ENCODE peak calls at places on chromosomes 6 and 20, in six cellular contexts. I is heart left ventricle, O is ovary, A is uterus, T is GM12878, Z is A549. K is an unnamed sample.

GRCh38 chr6:166173292-166173951 is 5.8 kb upstream of the TBXT start:
- DNase-seq in I (peak; percentile 40), O (no peak), A (no peak), T (peak; percentile 68), Z (no peak), K (peak; percentile 88)

GRCh38 chr6:50655848-50656453 is 57.4 kb upstream of the TFAP2D start:
- DNase-seq in I (no peak), O (no peak), A (no peak), T (no peak), Z (peak; percentile 4), K (no peak)

GRCh38 chr6:155224031-155224451 is 39.8 kb upstream of the CLDN20 start:
- DNase-seq in I (no peak), O (no peak), A (no peak), T (peak; percentile 81), Z (peak; percentile 60), K (no peak)

GRCh38 chr6:1552296-1552761 is 57.4 kb upstream of the FOXC1 start:
- DNase-seq in I (no peak), O (no peak), A (no peak), T (no peak), Z (peak; percentile 19), K (no peak)

GRCh38 chr6:10586302-10586701 is 65.2 kb downstream of the GCNT2 start:
- DNase-seq in I (no peak), O (no peak), A (no peak), T (no peak), Z (no peak), K (no peak)

GRCh38 chr20:36861875-36862801 is 13.8 kb upstream of the TLDC2 start:
- DNase-seq in I (peak; percentile 91), O (peak; percentile 91), A (peak; percentile 90), T (no peak), Z (peak; percentile 91), K (peak; percentile 80)

GRCh38 chr6:96089173-96089572 is 73.4 kb downstream of the FUT9 start:
- DNase-seq in I (no peak), O (no peak), A (no peak), T (no peak), Z (peak; percentile 5), K (no peak)

GRCh38 chr6:19613678-19614077 is 223.5 kb upstream of the ID4 start:
- DNase-seq in I (no peak), O (no peak), A (no peak), T (no peak), Z (peak; percentile 3), K (no peak)

GRCh38 chr6:80196914-80197313 is 90.4 kb downstream of the BCKDHB start:
- DNase-seq in I (no peak), O (no peak), A (no peak), T (no peak), Z (no peak), K (no peak)

GRCh38 chr6:3251462-3252314 is 7.1 kb upstream of the PSMG4 start:
- DNase-seq in I (peak; percentile 71), O (peak; percentile 77), A (peak; percentile 83), T (peak; percentile 30), Z (peak; percentile 69), K (peak; percentile 84)

GRCh38 chr20:54985100-54985499 is 509.7 kb downstream of the DOK5 start:
- DNase-seq in I (no peak), O (no peak), A (no peak), T (no peak), Z (no peak), K (no peak)

GRCh38 chr6:38034269-38034914 is 214.9 kb downstream of the ZFAND3 start:
- DNase-seq in I (no peak), O (no peak), A (no peak), T (no peak), Z (peak; percentile 35), K (no peak)

GRCh38 chr20:1538655-1539054 is 18.9 kb downstream of the SIRPD start:
- DNase-seq in I (no peak), O (no peak), A (no peak), T (no peak), Z (no peak), K (no peak)

GRCh38 chr6:109465772-109466171 is 10.2 kb upstream of the MICAL1 start:
- DNase-seq in I (no peak), O (no peak), A (no peak), T (no peak), Z (no peak), K (peak; percentile 97)

GRCh38 chr6:148452921-148453320 is 110.3 kb downstream of the SASH1 start:
- DNase-seq in I (no peak), O (no peak), A (no peak), T (no peak), Z (no peak), K (no peak)

GRCh38 chr6:163718537-163718936 is 304.0 kb downstream of the QKI start:
- DNase-seq in I (no peak), O (no peak), A (no peak), T (no peak), Z (no peak), K (no peak)

GRCh38 chr6:81897793-81898192 is 145.3 kb upstream of the TENT5A start:
- DNase-seq in I (no peak), O (no peak), A (no peak), T (no peak), Z (no peak), K (no peak)

GRCh38 chr6:30495993-30496392 is 6.7 kb downstream of the HLA-E start:
- DNase-seq in I (no peak), O (no peak), A (no peak), T (no peak), Z (no peak), K (no peak)

GRCh38 chr6:46925563-46926253 is 4.0 kb upstream of the ADGRF5 start:
- DNase-seq in I (no peak), O (peak; percentile 23), A (peak; percentile 25), T (no peak), Z (peak; percentile 79), K (no peak)

GRCh38 chr6:46918830-46919229 is 2.9 kb downstream of the ADGRF5 start:
- DNase-seq in I (no peak), O (no peak), A (no peak), T (no peak), Z (no peak), K (no peak)

GRCh38 chr6:46923476-46923875 is 1.7 kb upstream of the ADGRF5 start:
- DNase-seq in I (peak; percentile 60), O (no peak), A (no peak), T (no peak), Z (no peak), K (no peak)

GRCh38 chr6:46921059-46921458 is 679 bp downstream of the ADGRF5 start:
- DNase-seq in I (peak; percentile 32), O (no peak), A (no peak), T (no peak), Z (no peak), K (no peak)

GRCh38 chr6:46921731-46922130 is at the start of gene ADGRF5:
- DNase-seq in I (peak; percentile 57), O (no peak), A (no peak), T (no peak), Z (no peak), K (peak; percentile 50)
- TF ChIP-seq POLR2A in I (no peak), O (no peak), A (no peak), T (no peak), Z (no peak), K (no peak)

GRCh38 chr20:62549499-62550086 is 73.8 kb upstream of the GATA5 start:
- DNase-seq in I (peak; percentile 72), O (no peak), A (no peak), T (no peak), Z (no peak), K (no peak)
- TF ChIP-seq CTCF in I (no peak), O (no peak), A (no peak), T (no peak), Z (peak; percentile 45), K (no peak)

GRCh38 chr20:53942973-53943372 is 127.4 kb downstream of the BCAS1 start:
- DNase-seq in I (no peak), O (no peak), A (no peak), T (no peak), Z (no peak), K (no peak)
- H3K4me3 ChIP-seq in I (no peak overlapping the region), O (no peak overlapping the region), A (no peak overlapping the region), T (no peak overlapping the region), Z (no peak overlapping the region), K (no peak overlapping the region)

GRCh38 chr6:146543211-146543939 is at the start of gene RAB32:
- DNase-seq in I (peak; percentile 96), O (peak; percentile 89), A (peak; percentile 93), T (no peak), Z (peak; percentile 90), K (peak; percentile 92)

GRCh38 chr6:146544783-146545182 is 1.1 kb downstream of the RAB32 start:
- DNase-seq in I (no peak), O (no peak), A (no peak), T (no peak), Z (no peak), K (no peak)

GRCh38 chr6:146543940-146544661 is 468 bp downstream of the RAB32 start:
- DNase-seq in I (peak; percentile 32), O (peak; percentile 47), A (no peak), T (no peak), Z (peak; percentile 54), K (peak; percentile 48)

GRCh38 chr6:146546440-146546839 is 2.8 kb downstream of the RAB32 start:
- DNase-seq in I (no peak), O (peak; percentile 30), A (no peak), T (no peak), Z (peak; percentile 69), K (no peak)

DNA sequence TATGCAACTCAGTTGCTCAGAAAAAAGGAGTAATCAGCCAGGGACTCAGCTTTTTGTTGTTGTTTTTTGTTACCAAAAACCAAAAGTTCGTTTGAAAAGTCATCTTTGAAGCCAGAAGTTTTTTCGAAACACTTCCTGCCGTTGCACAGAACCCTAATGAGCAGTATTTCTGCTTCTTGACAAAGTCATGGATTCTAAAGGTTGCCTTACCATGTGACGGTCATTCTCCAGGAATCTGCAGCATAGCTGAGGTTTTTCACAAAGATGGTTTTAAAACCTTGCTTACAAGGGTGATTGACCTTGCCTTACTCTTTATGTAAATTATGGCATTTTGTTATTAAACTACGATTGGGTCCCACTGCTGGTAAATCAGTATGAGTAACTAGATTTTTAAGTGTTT is 2.0 kb downstream of the RAB32 start:
- DNase-seq in I (no peak), O (no peak), A (no peak), T (no peak), Z (no peak), K (no peak)
- TF ChIP-seq POLR2A in I (no peak), O (no peak), A (no peak), T (no peak), Z (no peak), K (no peak)

GRCh38 chr20:53559816-53560215 is 33.8 kb downstream of the ZNF217 start:
- DNase-seq in I (no peak), O (no peak), A (no peak), T (no peak), Z (no peak), K (no peak)
- TF ChIP-seq CTCF in I (no peak), O (no peak), A (no peak), T (no peak), Z (no peak), K (no peak)

DNA sequence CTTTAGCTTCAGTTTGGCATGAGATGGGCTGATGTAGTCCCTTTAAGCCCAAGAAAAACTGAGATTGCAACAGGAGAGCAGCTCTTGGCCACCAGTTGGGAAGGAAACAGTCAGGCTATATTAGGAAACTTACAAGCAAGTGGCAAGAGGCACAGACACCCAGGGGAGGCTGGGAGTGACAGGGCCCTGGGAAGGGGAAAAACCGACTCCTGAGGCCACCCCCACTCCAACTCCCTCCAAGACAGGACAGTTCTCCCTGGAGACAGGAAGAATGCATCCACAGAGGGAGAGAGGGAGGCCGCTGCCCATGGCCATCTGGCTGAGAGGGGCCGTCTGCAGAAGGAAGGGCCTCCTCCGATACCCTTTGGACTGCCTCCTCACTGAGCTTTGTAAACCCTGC is 20.5 kb downstream of the JPH2 start:
- DNase-seq in I (peak; percentile 76), O (no peak), A (no peak), T (no peak), Z (peak; percentile 65), K (peak; percentile 27)
- H3K4me3 ChIP-seq in I (no peak overlapping the region), O (no peak overlapping the region), A (no peak overlapping the region), T (no peak overlapping the region), Z (no peak overlapping the region), K (no peak overlapping the region)

K was measured in thyroid gland.